ENCODE peak calls at places on chromosomes 13 and 19, in five cellular contexts. Y is H7, I is progenitor cell of endocrine pancreas, J is GM06990, B is NCI-H2081. O is an unnamed sample.

GRCh38 chr19:57954996-57955395 is 7.5 kb upstream of the ZNF256 start:
- DNase-seq in I (no peak), Y (no peak), J (no peak), B (no peak), O (no peak)

GRCh38 chr19:16619456-16619855 is 8.5 kb downstream of the MED26 start:
- DNase-seq in I (no peak), B (no peak), Y (no peak), J (no peak), O (no peak)

GRCh38 chr13:22220186-22221160 is 549.6 kb downstream of the FGF9 start:
- DNase-seq in J (no peak), I (no peak), B (peak), Y (no peak), O (no peak)

GRCh38 chr13:101575591-101575990 is 123.1 kb downstream of the ITGBL1 start:
- DNase-seq in J (no peak), I (no peak), B (no peak), Y (no peak), O (no peak)

GRCh38 chr19:10543420-10544241 is at the start of gene ATG4D:
- DNase-seq in J (peak), I (peak), Y (peak), B (peak), O (peak)

GRCh38 chr19:48926909-48927308 is 6.6 kb upstream of the DHDH start:
- DNase-seq in B (no peak), J (no peak), I (no peak), Y (no peak), O (no peak)

GRCh38 chr13:48304132-48304876 is 753 bp downstream of the RB1 start:
- DNase-seq in J (peak), Y (peak), B (no peak), I (no peak), O (no peak)

GRCh38 chr13:79837741-79838450 is 356.9 kb downstream of the NDFIP2 start:
- DNase-seq in I (no peak), Y (no peak), J (no peak), B (no peak), O (no peak)

GRCh38 chr13:26168835-26169234 is 53.3 kb downstream of the RNF6 start:
- DNase-seq in Y (no peak), I (no peak), B (no peak), J (no peak), O (no peak)

GRCh38 chr19:19321143-19321577 is 531 bp downstream of the MAU2 start:
- DNase-seq in J (no peak), Y (peak), B (no peak), I (peak), O (no peak)

GRCh38 chr13:60583196-60583908 is 186.3 kb downstream of the TDRD3 start:
- DNase-seq in Y (peak), I (no peak), B (no peak), J (no peak), O (no peak)

GRCh38 chr19:21092107-21092506 is 10.1 kb downstream of the ZNF714 start:
- DNase-seq in I (no peak), B (no peak), J (no peak), Y (no peak), O (no peak)

GRCh38 chr19:18097993-18098890 is 664 bp downstream of the MAST3 start:
- DNase-seq in B (no peak), I (no peak), J (no peak), Y (peak), O (no peak)

GRCh38 chr13:44667950-44668349 is 91.8 kb upstream of the TSC22D1 start:
- DNase-seq in I (no peak), B (no peak), J (peak), Y (no peak), O (no peak)

GRCh38 chr19:54480048-54480447 is 7.0 kb upstream of the CDC42EP5 start:
- DNase-seq in B (no peak), I (no peak), Y (no peak), J (no peak), O (no peak)

GRCh38 chr13:98721825-98722510 is 30.5 kb downstream of the SLC15A1 start:
- DNase-seq in J (no peak), I (no peak), Y (no peak), B (no peak), O (no peak)

GRCh38 chr13:95254341-95254740 is 46.9 kb downstream of the ABCC4 start:
- DNase-seq in J (no peak), B (no peak), Y (no peak), I (no peak), O (no peak)

GRCh38 chr19:46745521-46746280 is at the start of gene FKRP:
- DNase-seq in Y (peak), J (no peak), B (no peak), I (no peak), O (no peak)

GRCh38 chr19:16268676-16269319 is 55.8 kb upstream of the KLF2 start:
- DNase-seq in B (no peak), J (no peak), Y (no peak), I (no peak), O (no peak)

GRCh38 chr13:113786262-113786841 is 27.3 kb downstream of the TMEM255B start:
- DNase-seq in Y (no peak), J (no peak), I (no peak), B (no peak), O (no peak)

GRCh38 chr13:35500071-35500595 is 23.6 kb upstream of the MAB21L1 start:
- DNase-seq in B (no peak), Y (no peak), I (no peak), J (no peak), O (no peak)

GRCh38 chr19:51689751-51690358 is 3.3 kb upstream of the SPACA6 start:
- DNase-seq in J (no peak), Y (peak), I (peak), B (no peak), O (no peak)